ENCODE peak calls at places on chromosomes 3 and 15, in ten cellular contexts. One of them, this sample, is unnamed.

GRCh38 chr3:140816804-140817203 is 124.8 kb upstream of the SLC25A36 start:
- DNase-seq in cardiac muscle cell: no peak
- DNase-seq in heart left ventricle: no peak
- DNase-seq in neuronal stem cell: no peak
- DNase-seq in ascending aorta: no peak
- DNase-seq in A673: no peak
- DNase-seq in H9: no peak
- DNase-seq in PC-3: no peak
- DNase-seq in CD4-positive, alpha-beta memory T cell: no peak
- DNase-seq in thoracic aorta: no peak
- DNase-seq in this sample: no peak

GRCh38 chr3:108554233-108554632 is 35.0 kb downstream of the CIP2A start:
- DNase-seq in cardiac muscle cell: no peak
- DNase-seq in heart left ventricle: no peak
- DNase-seq in neuronal stem cell: no peak
- DNase-seq in ascending aorta: no peak
- DNase-seq in A673: no peak
- DNase-seq in H9: no peak
- DNase-seq in PC-3: no peak
- DNase-seq in CD4-positive, alpha-beta memory T cell: no peak
- DNase-seq in thoracic aorta: no peak
- DNase-seq in this sample: no peak

GRCh38 chr3:141288331-141288990 is 56.8 kb downstream of the PXYLP1 start:
- DNase-seq in cardiac muscle cell: no peak
- DNase-seq in heart left ventricle: no peak
- DNase-seq in neuronal stem cell: no peak
- DNase-seq in ascending aorta: no peak
- DNase-seq in A673: no peak
- DNase-seq in H9: no peak
- DNase-seq in PC-3: no peak
- DNase-seq in CD4-positive, alpha-beta memory T cell: no peak
- DNase-seq in thoracic aorta: no peak
- DNase-seq in this sample: no peak

GRCh38 chr3:182937293-182938051 is 42.9 kb downstream of the DCUN1D1 start:
- DNase-seq in cardiac muscle cell: no peak
- DNase-seq in heart left ventricle: no peak
- DNase-seq in neuronal stem cell: no peak
- DNase-seq in ascending aorta: no peak
- DNase-seq in A673: peak; percentile 18
- DNase-seq in H9: no peak
- DNase-seq in PC-3: no peak
- DNase-seq in CD4-positive, alpha-beta memory T cell: no peak
- DNase-seq in thoracic aorta: no peak
- DNase-seq in this sample: no peak

GRCh38 chr3:37726445-37727000 is 135.2 kb upstream of the CTDSPL start:
- DNase-seq in cardiac muscle cell: no peak
- DNase-seq in heart left ventricle: no peak
- DNase-seq in neuronal stem cell: no peak
- DNase-seq in ascending aorta: no peak
- DNase-seq in A673: peak; percentile 69
- DNase-seq in H9: peak; percentile 2
- DNase-seq in PC-3: no peak
- DNase-seq in CD4-positive, alpha-beta memory T cell: no peak
- DNase-seq in thoracic aorta: peak; percentile 28
- DNase-seq in this sample: no peak

GRCh38 chr15:85579011-85579701 is 198.8 kb downstream of the AKAP13 start:
- DNase-seq in cardiac muscle cell: no peak
- DNase-seq in heart left ventricle: peak; percentile 32
- DNase-seq in neuronal stem cell: no peak
- DNase-seq in ascending aorta: no peak
- DNase-seq in A673: no peak
- DNase-seq in H9: no peak
- DNase-seq in PC-3: peak; percentile 8
- DNase-seq in CD4-positive, alpha-beta memory T cell: no peak
- DNase-seq in thoracic aorta: no peak
- DNase-seq in this sample: no peak

GRCh38 chr3:42719002-42719401 is 16.4 kb upstream of the HHATL start:
- DNase-seq in cardiac muscle cell: no peak
- DNase-seq in heart left ventricle: peak; percentile 4
- DNase-seq in neuronal stem cell: no peak
- DNase-seq in ascending aorta: no peak
- DNase-seq in A673: no peak
- DNase-seq in H9: peak; percentile 5
- DNase-seq in PC-3: no peak
- DNase-seq in CD4-positive, alpha-beta memory T cell: no peak
- DNase-seq in thoracic aorta: no peak
- DNase-seq in this sample: peak; percentile 4

GRCh38 chr15:63056843-63057242 is 14.3 kb downstream of the TPM1 start:
- DNase-seq in cardiac muscle cell: no peak
- DNase-seq in heart left ventricle: peak; percentile 57
- DNase-seq in neuronal stem cell: no peak
- DNase-seq in ascending aorta: no peak
- DNase-seq in A673: no peak
- DNase-seq in H9: no peak
- DNase-seq in PC-3: no peak
- DNase-seq in CD4-positive, alpha-beta memory T cell: no peak
- DNase-seq in thoracic aorta: no peak
- DNase-seq in this sample: peak; percentile 74

GRCh38 chr3:15616053-15616452 is 14.5 kb downstream of the BTD start:
- DNase-seq in cardiac muscle cell: no peak
- DNase-seq in heart left ventricle: no peak
- DNase-seq in neuronal stem cell: no peak
- DNase-seq in ascending aorta: no peak
- DNase-seq in A673: no peak
- DNase-seq in H9: no peak
- DNase-seq in PC-3: no peak
- DNase-seq in CD4-positive, alpha-beta memory T cell: no peak
- DNase-seq in thoracic aorta: no peak
- DNase-seq in this sample: no peak

GRCh38 chr3:141763088-141763750 is at the start of gene GRK7:
- DNase-seq in cardiac muscle cell: no peak
- DNase-seq in heart left ventricle: no peak
- DNase-seq in neuronal stem cell: no peak
- DNase-seq in ascending aorta: no peak
- DNase-seq in A673: no peak
- DNase-seq in H9: no peak
- DNase-seq in PC-3: no peak
- DNase-seq in CD4-positive, alpha-beta memory T cell: no peak
- DNase-seq in thoracic aorta: no peak
- DNase-seq in this sample: no peak

GRCh38 chr15:51750942-51751686 is at the start of gene TMOD2:
- DNase-seq in cardiac muscle cell: peak; percentile 63
- DNase-seq in heart left ventricle: peak; percentile 53
- DNase-seq in neuronal stem cell: peak; percentile 43
- DNase-seq in ascending aorta: no peak
- DNase-seq in A673: peak; percentile 25
- DNase-seq in H9: peak; percentile 65
- DNase-seq in PC-3: peak; percentile 45
- DNase-seq in CD4-positive, alpha-beta memory T cell: peak; percentile 42
- DNase-seq in thoracic aorta: no peak
- DNase-seq in this sample: peak; percentile 55

GRCh38 chr15:67107014-67107812 is 41.8 kb downstream of the SMAD3 start:
- DNase-seq in cardiac muscle cell: no peak
- DNase-seq in heart left ventricle: no peak
- DNase-seq in neuronal stem cell: no peak
- DNase-seq in ascending aorta: peak; percentile 46
- DNase-seq in A673: peak; percentile 70
- DNase-seq in H9: no peak
- DNase-seq in PC-3: peak; percentile 96
- DNase-seq in CD4-positive, alpha-beta memory T cell: no peak
- DNase-seq in thoracic aorta: peak; percentile 64
- DNase-seq in this sample: no peak

GRCh38 chr3:74614133-74614967 is at the start of gene CNTN3:
- DNase-seq in cardiac muscle cell: peak; percentile 81
- DNase-seq in heart left ventricle: no peak
- DNase-seq in neuronal stem cell: peak; percentile 61
- DNase-seq in ascending aorta: no peak
- DNase-seq in A673: peak; percentile 29
- DNase-seq in H9: peak; percentile 62
- DNase-seq in PC-3: no peak
- DNase-seq in CD4-positive, alpha-beta memory T cell: no peak
- DNase-seq in thoracic aorta: no peak
- DNase-seq in this sample: peak; percentile 37

GRCh38 chr3:194572131-194572789 is 61.0 kb downstream of the TMEM44 start:
- DNase-seq in cardiac muscle cell: peak; percentile 59
- DNase-seq in heart left ventricle: peak; percentile 76
- DNase-seq in neuronal stem cell: no peak
- DNase-seq in ascending aorta: peak; percentile 92
- DNase-seq in A673: peak; percentile 24
- DNase-seq in H9: no peak
- DNase-seq in PC-3: no peak
- DNase-seq in CD4-positive, alpha-beta memory T cell: no peak
- DNase-seq in thoracic aorta: peak; percentile 68
- DNase-seq in this sample: peak; percentile 26

GRCh38 chr3:191019855-191020254 is 157.4 kb upstream of the GMNC start:
- DNase-seq in cardiac muscle cell: no peak
- DNase-seq in heart left ventricle: no peak
- DNase-seq in neuronal stem cell: no peak
- DNase-seq in ascending aorta: no peak
- DNase-seq in A673: no peak
- DNase-seq in H9: no peak
- DNase-seq in PC-3: no peak
- DNase-seq in CD4-positive, alpha-beta memory T cell: no peak
- DNase-seq in thoracic aorta: no peak
- DNase-seq in this sample: no peak
- H3K27ac ChIP-seq in cardiac muscle cell: no peak overlapping the region
- H3K27ac ChIP-seq in heart left ventricle: no peak overlapping the region
- H3K27ac ChIP-seq in neuronal stem cell: no peak overlapping the region
- H3K27ac ChIP-seq in ascending aorta: no peak overlapping the region
- H3K27ac ChIP-seq in A673: no peak overlapping the region
- H3K27ac ChIP-seq in H9: no peak overlapping the region
- H3K27ac ChIP-seq in PC-3: no peak overlapping the region
- H3K27ac ChIP-seq in CD4-positive, alpha-beta memory T cell: no peak overlapping the region
- H3K27ac ChIP-seq in thoracic aorta: no peak overlapping the region
- H3K27ac ChIP-seq in this sample: no peak overlapping the region

GRCh38 chr3:107309312-107309711 is 67.9 kb upstream of the CCDC54 start:
- DNase-seq in cardiac muscle cell: no peak
- DNase-seq in heart left ventricle: no peak
- DNase-seq in neuronal stem cell: no peak
- DNase-seq in ascending aorta: no peak
- DNase-seq in A673: no peak
- DNase-seq in H9: no peak
- DNase-seq in PC-3: no peak
- DNase-seq in CD4-positive, alpha-beta memory T cell: no peak
- DNase-seq in thoracic aorta: no peak
- DNase-seq in this sample: no peak
- H3K4me1 ChIP-seq in cardiac muscle cell: no peaks in the 10 kb centered on the region
- H3K4me1 ChIP-seq in heart left ventricle: no peaks in the 10 kb centered on the region
- H3K4me1 ChIP-seq in neuronal stem cell: no peaks in the 10 kb centered on the region
- H3K4me1 ChIP-seq in ascending aorta: no peaks in the 10 kb centered on the region
- H3K4me1 ChIP-seq in A673: no peaks in the 10 kb centered on the region
- H3K4me1 ChIP-seq in H9: peaks cover 2% of the 10 kb centered on the region
- H3K4me1 ChIP-seq in PC-3: no peaks in the 10 kb centered on the region
- H3K4me1 ChIP-seq in CD4-positive, alpha-beta memory T cell: no peaks in the 10 kb centered on the region
- H3K4me1 ChIP-seq in thoracic aorta: no peaks in the 10 kb centered on the region
- H3K4me1 ChIP-seq in this sample: no peaks in the 10 kb centered on the region

GRCh38 chr15:39118510-39118909 is 462.4 kb upstream of the THBS1 start:
- DNase-seq in cardiac muscle cell: no peak
- DNase-seq in heart left ventricle: no peak
- DNase-seq in neuronal stem cell: no peak
- DNase-seq in ascending aorta: no peak
- DNase-seq in A673: no peak
- DNase-seq in H9: no peak
- DNase-seq in PC-3: peak; percentile 92
- DNase-seq in CD4-positive, alpha-beta memory T cell: no peak
- DNase-seq in thoracic aorta: no peak
- DNase-seq in this sample: no peak

GRCh38 chr15:39115379-39116057 is 465.4 kb upstream of the THBS1 start:
- DNase-seq in cardiac muscle cell: no peak
- DNase-seq in heart left ventricle: no peak
- DNase-seq in neuronal stem cell: no peak
- DNase-seq in ascending aorta: no peak
- DNase-seq in A673: no peak
- DNase-seq in H9: no peak
- DNase-seq in PC-3: peak; percentile 71
- DNase-seq in CD4-positive, alpha-beta memory T cell: no peak
- DNase-seq in thoracic aorta: no peak
- DNase-seq in this sample: no peak

GRCh38 chr15:39113741-39114140 is 467.1 kb upstream of the THBS1 start:
- DNase-seq in cardiac muscle cell: no peak
- DNase-seq in heart left ventricle: no peak
- DNase-seq in neuronal stem cell: no peak
- DNase-seq in ascending aorta: no peak
- DNase-seq in A673: no peak
- DNase-seq in H9: no peak
- DNase-seq in PC-3: no peak
- DNase-seq in CD4-positive, alpha-beta memory T cell: no peak
- DNase-seq in thoracic aorta: no peak
- DNase-seq in this sample: no peak

GRCh38 chr15:39110746-39111145 is 470.1 kb upstream of the THBS1 start:
- DNase-seq in cardiac muscle cell: no peak
- DNase-seq in heart left ventricle: no peak
- DNase-seq in neuronal stem cell: no peak
- DNase-seq in ascending aorta: no peak
- DNase-seq in A673: no peak
- DNase-seq in H9: no peak
- DNase-seq in PC-3: no peak
- DNase-seq in CD4-positive, alpha-beta memory T cell: no peak
- DNase-seq in thoracic aorta: no peak
- DNase-seq in this sample: no peak

DNA sequence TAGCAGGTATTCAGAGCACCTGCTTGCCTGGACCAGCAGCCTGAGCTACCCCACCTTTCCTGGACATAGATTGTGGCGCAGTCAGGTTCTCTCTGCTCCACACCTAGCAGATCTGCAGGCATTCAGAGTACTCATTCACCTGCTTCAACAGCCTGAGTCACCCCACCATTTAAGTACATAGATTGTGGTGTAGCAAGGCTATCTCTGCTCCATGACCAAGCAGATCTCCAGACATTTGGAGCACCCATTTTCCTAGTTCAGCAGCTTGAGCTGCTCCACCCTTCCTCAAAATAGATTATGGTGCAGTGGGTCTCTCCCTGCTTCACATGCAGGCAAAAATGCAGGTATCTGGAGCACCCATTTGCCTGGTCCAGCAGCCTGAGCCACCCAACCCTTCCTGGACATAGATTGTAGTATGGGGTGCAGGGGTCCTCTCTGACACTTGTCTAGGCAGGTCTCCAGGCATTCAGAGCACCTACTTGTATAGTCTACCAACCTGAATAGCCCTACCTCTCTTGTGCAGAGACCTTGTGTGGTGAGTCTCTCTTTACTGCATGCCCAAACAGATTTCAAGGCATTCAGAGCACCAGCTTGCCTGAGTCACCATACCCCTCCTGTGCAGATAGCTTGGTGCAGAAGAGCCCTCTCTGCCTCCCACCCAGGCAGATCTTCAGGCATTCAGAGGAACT is 466.0 kb upstream of the THBS1 start:
- DNase-seq in cardiac muscle cell: no peak
- DNase-seq in heart left ventricle: no peak
- DNase-seq in neuronal stem cell: no peak
- DNase-seq in ascending aorta: no peak
- DNase-seq in A673: no peak
- DNase-seq in H9: no peak
- DNase-seq in PC-3: no peak
- DNase-seq in CD4-positive, alpha-beta memory T cell: no peak
- DNase-seq in thoracic aorta: no peak
- DNase-seq in this sample: no peak
- H3K27ac ChIP-seq in cardiac muscle cell: no peak overlapping the region
- H3K27ac ChIP-seq in heart left ventricle: no peak overlapping the region
- H3K27ac ChIP-seq in neuronal stem cell: no peak overlapping the region
- H3K27ac ChIP-seq in ascending aorta: no peak overlapping the region
- H3K27ac ChIP-seq in A673: no peak overlapping the region
- H3K27ac ChIP-seq in H9: no peak overlapping the region
- H3K27ac ChIP-seq in PC-3: no peak overlapping the region
- H3K27ac ChIP-seq in CD4-positive, alpha-beta memory T cell: no peak overlapping the region
- H3K27ac ChIP-seq in thoracic aorta: no peak overlapping the region
- H3K27ac ChIP-seq in this sample: no peak overlapping the region

GRCh38 chr3:25428003-25428861 is at the start of gene RARB:
- DNase-seq in cardiac muscle cell: peak; percentile 93
- DNase-seq in heart left ventricle: peak; percentile 79
- DNase-seq in neuronal stem cell: peak; percentile 47
- DNase-seq in ascending aorta: no peak
- DNase-seq in A673: peak; percentile 89
- DNase-seq in H9: peak; percentile 61
- DNase-seq in PC-3: no peak
- DNase-seq in CD4-positive, alpha-beta memory T cell: no peak
- DNase-seq in thoracic aorta: peak; percentile 21
- DNase-seq in this sample: peak; percentile 62
- H3K4me1 ChIP-seq in cardiac muscle cell: peaks cover 40% of the 10 kb centered on the region
- H3K4me1 ChIP-seq in heart left ventricle: peaks cover 6% of the 10 kb centered on the region
- H3K4me1 ChIP-seq in neuronal stem cell: peaks cover 37% of the 10 kb centered on the region
- H3K4me1 ChIP-seq in ascending aorta: peaks cover 3% of the 10 kb centered on the region
- H3K4me1 ChIP-seq in A673: peaks cover 5% of the 10 kb centered on the region
- H3K4me1 ChIP-seq in H9: peaks cover 8% of the 10 kb centered on the region
- H3K4me1 ChIP-seq in PC-3: peaks cover 7% of the 10 kb centered on the region
- H3K4me1 ChIP-seq in CD4-positive, alpha-beta memory T cell: no peaks in the 10 kb centered on the region
- H3K4me1 ChIP-seq in thoracic aorta: peaks cover 3% of the 10 kb centered on the region
- H3K4me1 ChIP-seq in this sample: no peaks in the 10 kb centered on the region